ENCODE peak calls at places on chromosomes 1 and 21, in five cellular contexts. M, E, D, W and F are unnamed samples.
A peak's percentile ranks its signal among the peaks of the same experiment; 100 is the strongest.

GRCh38 chr21:44052071-44052829 is 40.1 kb downstream of the TRAPPC10 start:
- DNase-seq in E (peak; percentile 23), D (peak; percentile 49), W (no peak), M (no peak), F (no peak)

GRCh38 chr1:213552045-213552444 is 435.7 kb upstream of the PROX1 start:
- DNase-seq in E (no peak), W (no peak), M (no peak), D (no peak), F (no peak)

GRCh38 chr1:58734630-58735029 is 34.8 kb upstream of the MYSM1 start:
- DNase-seq in M (no peak), W (no peak), D (no peak), E (no peak), F (no peak)

GRCh38 chr1:150365945-150366344 is 2.0 kb downstream of the RPRD2 start:
- DNase-seq in M (no peak), W (no peak), D (no peak), E (no peak), F (no peak)

GRCh38 chr1:206521694-206522402 is 14.5 kb downstream of the RASSF5 start:
- DNase-seq in W (no peak), D (no peak), M (no peak), E (peak; percentile 14), F (no peak)

GRCh38 chr1:160953030-160953429 is 1.6 kb downstream of the ITLN2 start:
- DNase-seq in M (no peak), E (no peak), D (no peak), W (no peak), F (no peak)

GRCh38 chr1:34360574-34360973 is 183.9 kb downstream of the C1orf94 start:
- DNase-seq in M (no peak), D (no peak), W (no peak), E (no peak), F (no peak)

GRCh38 chr1:172549621-172550280 is 16.8 kb downstream of the SUCO start:
- DNase-seq in W (no peak), E (no peak), M (no peak), D (no peak), F (no peak)

GRCh38 chr1:245298781-245299180 is 144.0 kb downstream of the KIF26B start:
- DNase-seq in D (no peak), W (no peak), E (no peak), M (peak; percentile 70), F (no peak)
- H3K27ac ChIP-seq in D (no peak overlapping the region), W (no peak overlapping the region), E (no peak overlapping the region), M (peak overlapping the region; percentile 25), F (no peak overlapping the region)

DNA sequence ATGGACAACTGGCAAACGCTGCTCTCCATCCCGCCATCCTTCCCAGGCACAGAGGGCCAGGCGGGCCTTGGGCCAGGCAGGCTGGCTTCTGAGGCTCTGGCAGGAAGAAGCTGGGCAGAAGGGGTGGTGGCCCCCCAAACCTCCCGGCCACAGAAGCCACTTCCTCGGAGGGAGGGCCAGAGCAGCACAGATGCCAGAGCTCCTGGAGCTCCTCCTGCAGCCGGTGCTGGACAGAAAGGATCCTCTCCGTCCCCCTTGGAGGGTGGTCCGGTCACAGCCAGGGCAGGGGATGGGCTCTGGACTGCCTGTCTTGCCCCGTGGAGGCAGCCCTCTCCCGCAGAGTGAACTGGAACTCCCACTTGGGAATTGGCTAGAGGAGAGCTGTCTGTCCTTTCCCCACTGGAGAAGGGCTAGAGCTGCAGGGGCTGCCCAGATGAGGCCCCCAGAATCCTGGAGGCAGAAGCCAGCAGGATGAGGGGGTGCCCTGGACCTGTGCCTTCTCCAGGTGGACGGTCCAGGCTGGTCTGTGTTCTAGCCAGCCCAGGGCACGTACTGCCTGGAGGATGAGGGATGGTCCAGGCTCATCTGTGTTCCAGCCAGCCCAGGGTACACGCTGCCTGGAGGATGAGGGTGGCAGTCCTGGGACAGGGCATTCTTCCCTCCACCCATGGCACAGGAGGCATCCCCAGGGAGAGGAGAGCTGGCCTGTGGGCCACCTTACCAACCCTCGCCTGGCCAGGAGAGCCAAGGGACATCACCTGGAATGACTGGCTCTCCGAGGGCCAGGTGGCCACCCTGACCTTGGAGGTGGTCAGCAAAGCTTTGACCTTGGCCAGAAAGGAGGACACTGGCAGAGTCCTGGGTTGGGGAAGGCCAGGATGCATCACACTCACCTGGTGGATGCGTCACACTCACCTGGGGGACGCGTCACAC is 47.3 kb upstream of the ACTRT2 start:
- DNase-seq in W (no peak), M (peak; percentile 7), D (peak; percentile 66), E (no peak), F (no peak)
- H3K9me3 ChIP-seq in W (no peaks in the 10 kb centered on the region), M (no peaks in the 10 kb centered on the region), D (no peaks in the 10 kb centered on the region), E (no peaks in the 10 kb centered on the region), F (no peaks in the 10 kb centered on the region)

GRCh38 chr1:46805755-46806154 is 6.9 kb downstream of the CYP4B1 start:
- DNase-seq in M (no peak), E (no peak), W (no peak), D (no peak), F (no peak)

GRCh38 chr1:46804926-46805325 is 6.1 kb downstream of the CYP4B1 start:
- DNase-seq in W (no peak), E (no peak), M (no peak), D (no peak), F (no peak)

GRCh38 chr1:46804027-46804889 is 5.4 kb downstream of the CYP4B1 start:
- DNase-seq in M (no peak), W (no peak), E (no peak), D (no peak), F (no peak)

GRCh38 chr1:46807046-46807972 is 8.5 kb downstream of the CYP4B1 start:
- DNase-seq in M (no peak), D (no peak), E (no peak), W (no peak), F (no peak)

DNA sequence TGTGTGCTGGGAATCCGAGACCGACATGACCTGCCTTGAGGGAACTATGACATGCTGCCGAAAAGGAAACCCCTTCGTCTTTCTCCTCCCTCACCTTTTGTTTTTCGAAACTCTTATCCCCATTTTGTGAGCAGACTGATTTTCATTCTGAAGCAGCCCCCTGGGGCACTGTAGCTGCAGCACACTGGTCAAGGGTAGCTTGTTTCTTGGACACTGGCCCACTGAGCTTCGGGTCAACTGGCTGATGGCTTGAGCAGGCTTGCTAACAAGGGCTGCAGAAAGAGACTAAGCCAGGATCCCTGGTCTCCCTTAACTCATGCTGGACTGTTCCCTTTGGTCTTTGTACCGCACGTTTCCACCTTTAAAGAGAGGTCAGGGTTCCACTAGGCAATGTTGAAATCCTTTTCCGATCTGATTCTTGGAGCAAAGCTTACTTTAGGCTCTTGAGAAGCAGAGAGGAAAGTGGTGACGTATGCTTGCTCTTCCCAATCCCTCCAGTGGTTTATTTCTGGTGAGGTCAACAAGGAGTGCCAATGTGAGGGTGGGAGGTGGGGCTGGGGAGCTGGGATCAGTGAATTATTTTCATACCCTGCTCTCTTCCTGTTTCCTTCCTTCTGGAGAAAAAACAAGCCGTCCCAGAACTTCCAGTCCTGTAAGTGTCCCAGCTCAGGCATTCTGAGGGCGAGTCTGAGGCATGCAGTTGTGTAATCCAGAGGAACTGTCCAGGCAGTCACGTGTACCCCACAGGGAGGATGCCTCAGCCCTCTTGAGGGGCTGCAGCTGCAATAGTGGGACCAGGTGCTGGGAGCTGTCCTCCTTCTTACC is 7.6 kb downstream of the CYP4B1 start:
- DNase-seq in E (peak; percentile 63), M (peak; percentile 22), W (no peak), D (peak; percentile 89), F (peak; percentile 77)
- H3K4me1 ChIP-seq in E (no peaks in the 10 kb centered on the region), M (no peaks in the 10 kb centered on the region), W (no peaks in the 10 kb centered on the region), D (no peaks in the 10 kb centered on the region), F (peaks cover 67% of the 10 kb centered on the region)

DNA sequence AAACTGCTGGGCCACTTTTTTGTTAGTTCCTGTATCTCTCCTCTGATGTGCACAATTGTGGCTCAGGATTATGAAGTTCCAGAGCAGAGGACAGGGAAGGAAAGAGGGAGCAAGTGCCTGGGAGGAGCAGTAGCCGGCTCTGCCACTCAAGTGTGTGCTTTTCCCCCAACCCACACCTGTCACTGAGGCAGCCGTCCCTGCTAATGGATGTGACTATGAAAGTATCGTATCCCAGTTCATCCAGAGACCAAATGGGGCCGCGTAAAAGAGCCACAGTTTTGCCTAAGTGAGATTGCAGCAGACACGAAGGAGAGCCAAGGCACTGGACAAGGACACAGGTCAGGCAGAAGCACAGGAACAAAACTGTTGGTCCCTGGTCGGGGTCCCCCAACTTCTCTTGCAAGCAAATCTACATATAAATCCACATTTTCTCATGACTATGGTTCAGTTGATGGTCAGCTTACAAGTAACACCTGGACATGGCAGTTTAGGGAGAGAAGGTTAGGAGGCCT is 204.7 kb downstream of the RHOU start:
- DNase-seq in M (no peak), W (no peak), E (no peak), D (no peak), F (no peak)
- H3K27ac ChIP-seq in M (no peak overlapping the region), W (no peak overlapping the region), E (no peak overlapping the region), D (no peak overlapping the region), F (no peak overlapping the region)

GRCh38 chr21:15379776-15380175 is 315.0 kb upstream of the NRIP1 start:
- DNase-seq in E (no peak), D (no peak), W (no peak), M (no peak), F (no peak)
- H3K9me3 ChIP-seq in E (peaks cover 7% of the 10 kb centered on the region), D (peaks cover 9% of the 10 kb centered on the region), W (no peaks in the 10 kb centered on the region), M (no peaks in the 10 kb centered on the region), F (no peaks in the 10 kb centered on the region)

DNA sequence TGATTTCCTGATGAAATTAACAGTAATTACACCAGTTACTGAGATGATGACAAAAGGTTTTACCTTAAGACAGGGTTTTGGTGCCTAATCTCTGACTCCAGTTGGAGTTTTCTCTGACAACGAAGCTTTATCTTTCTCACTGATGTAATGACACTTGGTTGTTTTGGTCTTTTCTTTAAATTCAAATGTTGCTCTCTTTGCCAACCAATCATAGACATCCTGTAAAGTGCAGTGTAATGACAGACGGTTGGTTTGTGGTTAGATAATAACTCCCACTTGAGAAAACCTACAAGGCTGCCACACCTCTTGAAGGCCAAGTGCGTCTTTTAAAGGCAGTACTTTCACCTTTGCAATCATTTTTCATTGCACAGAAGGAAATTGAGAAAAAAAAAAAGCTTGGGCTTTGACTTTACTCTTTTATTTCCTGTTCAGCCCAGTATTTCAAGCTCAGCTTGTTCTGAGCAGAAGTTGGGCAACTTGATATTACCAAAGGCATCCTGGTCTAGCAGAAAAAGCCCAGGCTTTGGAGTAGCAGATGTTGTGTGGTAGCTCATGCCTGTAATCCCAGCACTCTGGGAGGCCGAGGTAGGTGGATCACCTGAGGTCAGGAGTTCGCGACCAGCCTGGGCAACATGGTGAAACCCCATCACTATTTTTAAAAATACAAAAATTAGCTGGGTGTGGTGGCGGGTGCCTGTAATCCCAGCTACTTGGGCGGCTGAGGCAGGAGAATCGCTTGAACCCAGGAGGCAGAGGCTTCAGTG is 14.9 kb downstream of the PDIK1L start:
- DNase-seq in W (peak; percentile 61), E (no peak), D (no peak), M (no peak), F (no peak)
- H3K4me1 ChIP-seq in W (peaks cover 53% of the 10 kb centered on the region), E (no peaks in the 10 kb centered on the region), D (no peaks in the 10 kb centered on the region), M (peaks cover 31% of the 10 kb centered on the region), F (peaks cover 67% of the 10 kb centered on the region)

GRCh38 chr1:53210954-53211353 is 9.5 kb downstream of the CZIB start:
- DNase-seq in E (no peak), M (no peak), W (no peak), D (no peak), F (no peak)
- H3K27ac ChIP-seq in E (no peak overlapping the region), M (no peak overlapping the region), W (no peak overlapping the region), D (no peak overlapping the region), F (no peak overlapping the region)

DNA sequence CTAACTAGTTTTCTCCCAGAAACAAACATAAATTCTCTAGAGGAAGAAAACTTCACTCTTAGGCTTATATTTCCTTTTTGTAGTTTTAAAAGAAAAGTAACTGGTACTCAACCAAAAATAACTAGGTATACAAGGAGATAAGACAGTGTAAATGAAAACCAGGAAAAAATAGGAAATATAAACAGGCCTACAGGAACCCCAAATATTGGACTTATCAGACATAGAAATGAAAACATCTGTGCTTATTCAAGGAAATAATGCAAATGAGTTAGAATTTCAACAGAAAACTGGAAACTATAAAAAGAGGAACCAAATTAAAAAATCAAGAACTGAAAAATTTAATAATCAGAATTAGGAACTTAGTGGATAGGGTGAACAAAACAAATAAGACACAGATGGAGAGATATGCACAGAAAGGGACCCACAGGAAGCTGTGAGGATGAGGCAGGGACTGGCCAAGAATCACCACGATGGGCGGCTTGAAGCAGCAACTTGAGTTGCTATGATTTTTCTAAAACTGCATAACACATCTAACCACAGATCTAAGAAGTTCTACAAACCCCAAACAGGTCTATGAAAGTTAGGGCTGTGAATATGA is 67.5 kb upstream of the ACTRT2 start:
- DNase-seq in W (no peak), M (no peak), E (no peak), D (no peak), F (peak; percentile 10)
- H3K9me3 ChIP-seq in W (peaks cover 4% of the 10 kb centered on the region), M (no peaks in the 10 kb centered on the region), E (no peaks in the 10 kb centered on the region), D (peaks cover 6% of the 10 kb centered on the region), F (peaks cover 25% of the 10 kb centered on the region)